ENCODE peak calls at places on chromosomes 11 and 22, in five cellular contexts. R is body of pancreas, V is H1, G is tibial artery, Z is psoas muscle. T is an unnamed sample.

GRCh38 chr22:30884211-30885000 is 84.2 kb downstream of the MORC2 start:
- DNase-seq in R (no peak), V (no peak), G (peak), Z (peak), T (no peak)

GRCh38 chr11:9736365-9736764 is 72.5 kb downstream of the SWAP70 start:
- DNase-seq in R (no peak), V (no peak), G (no peak), Z (no peak), T (no peak)

GRCh38 chr11:20608938-20609337 is 9.5 kb downstream of the SLC6A5 start:
- DNase-seq in R (no peak), V (no peak), G (no peak), Z (no peak), T (no peak)

GRCh38 chr11:20156280-20156875 is 3.9 kb downstream of the DBX1 start:
- DNase-seq in R (no peak), V (peak), G (no peak), Z (no peak), T (no peak)

GRCh38 chr11:11975201-11976092 is 33.0 kb downstream of the DKK3 start:
- DNase-seq in R (no peak), V (peak), G (peak), Z (peak), T (peak)

GRCh38 chr22:29202231-29203192 is 3.2 kb upstream of the EMID1 start:
- DNase-seq in R (no peak), V (no peak), G (no peak), Z (peak), T (peak)

GRCh38 chr11:120756931-120757330 is 245.4 kb downstream of the GRIK4 start:
- DNase-seq in R (no peak), V (no peak), G (no peak), Z (no peak), T (peak)

GRCh38 chr11:26950260-26950719 is 43.6 kb upstream of the FIBIN start:
- DNase-seq in R (no peak), V (no peak), G (no peak), Z (peak), T (no peak)

GRCh38 chr22:44680481-44680894 is 21.5 kb upstream of the PRR5 start:
- DNase-seq in R (no peak), V (no peak), G (no peak), Z (no peak), T (no peak)

GRCh38 chr11:65651589-65652510 is 10.9 kb downstream of the RELA start:
- DNase-seq in R (peak), V (no peak), G (no peak), Z (peak), T (no peak)

GRCh38 chr22:17980013-17980510 is 44.3 kb downstream of the MICAL3 start:
- DNase-seq in R (no peak), V (no peak), G (no peak), Z (no peak), T (no peak)
- H3K4me3 ChIP-seq in R (no peak), V (no peak), G (no peak), Z (peak), T (no peak)

GRCh38 chr11:70255717-70256116 is 14.8 kb upstream of the PPFIA1 start:
- DNase-seq in R (no peak), V (no peak), G (no peak), Z (peak), T (no peak)

GRCh38 chr11:70247710-70248072 is 22.8 kb upstream of the PPFIA1 start:
- DNase-seq in R (no peak), V (no peak), G (no peak), Z (peak), T (no peak)

GRCh38 chr11:70250876-70251275 is 19.6 kb upstream of the PPFIA1 start:
- DNase-seq in R (no peak), V (no peak), G (no peak), Z (peak), T (peak)

GRCh38 chr11:70252844-70253243 is 17.6 kb upstream of the PPFIA1 start:
- DNase-seq in R (no peak), V (no peak), G (no peak), Z (peak), T (no peak)

GRCh38 chr11:70251583-70252285 is 18.8 kb upstream of the PPFIA1 start:
- DNase-seq in R (no peak), V (no peak), G (no peak), Z (peak), T (no peak)
- H3K27ac ChIP-seq in R (no peak), V (no peak), G (no peak), Z (no peak), T (no peak)

GRCh38 chr22:50712341-50713007 is 25.5 kb upstream of the ACR start:
- DNase-seq in R (no peak), V (no peak), G (no peak), Z (peak), T (no peak)

GRCh38 chr22:50710221-50710620 is 27.8 kb upstream of the ACR start:
- DNase-seq in R (no peak), V (no peak), G (no peak), Z (peak), T (no peak)

GRCh38 chr22:50713008-50713385 is 25.0 kb upstream of the ACR start:
- DNase-seq in R (no peak), V (no peak), G (no peak), Z (peak), T (no peak)

GRCh38 chr22:50710886-50711285 is 27.1 kb upstream of the ACR start:
- DNase-seq in R (no peak), V (no peak), G (no peak), Z (peak), T (no peak)

DNA sequence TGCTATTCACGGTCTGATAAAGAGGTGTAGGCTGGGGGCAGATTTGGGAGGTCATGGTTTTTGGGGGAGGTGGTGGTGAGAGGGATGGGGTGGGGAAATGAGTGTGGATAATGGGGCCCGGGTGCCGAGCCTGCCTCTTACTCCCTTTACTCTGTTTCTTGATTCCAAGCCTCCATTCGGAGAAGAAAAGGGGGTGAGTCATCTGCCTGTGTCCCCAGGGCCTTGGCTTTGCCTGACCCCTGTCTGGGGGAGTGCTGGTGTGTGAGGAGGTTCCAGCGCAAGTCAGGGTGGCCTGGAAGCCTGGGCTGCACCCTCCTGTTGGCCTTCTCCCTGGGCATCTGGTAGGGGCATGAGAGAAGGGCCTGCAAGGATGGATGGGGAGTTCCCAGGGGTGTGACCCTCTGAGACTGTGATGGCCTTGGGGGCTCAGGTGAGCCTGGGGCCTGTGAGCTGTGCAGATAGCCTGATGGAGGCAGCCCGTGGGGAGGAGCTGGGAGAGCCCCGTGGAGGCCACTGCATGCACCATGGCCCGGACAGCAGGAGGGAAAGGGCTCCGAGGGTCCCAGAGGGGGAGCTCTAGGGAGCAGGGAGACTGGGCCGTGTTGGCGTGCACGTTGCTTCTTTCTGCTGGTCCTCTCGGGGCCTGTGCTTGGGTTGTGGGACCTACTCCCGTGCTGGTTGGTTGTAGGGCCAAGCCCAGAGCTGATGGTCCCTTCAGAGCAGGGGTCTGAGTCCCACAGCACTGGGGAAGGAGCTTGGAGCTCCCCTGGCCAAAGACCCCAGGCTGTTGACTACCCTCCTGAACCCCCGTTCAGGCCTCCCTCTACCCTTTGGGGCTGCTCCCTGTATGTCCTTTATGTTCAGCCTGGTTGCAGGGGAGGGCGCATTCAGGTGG is 26.3 kb upstream of the ACR start:
- DNase-seq in R (no peak), V (no peak), G (no peak), Z (peak), T (no peak)
- TF ChIP-seq CTCF in R (no peak), V (no peak), G (no peak), Z (no peak), T (no peak)

GRCh38 chr11:47184711-47185304 is 1.4 kb downstream of the PACSIN3 start:
- DNase-seq in R (peak), V (no peak), G (peak), Z (peak), T (no peak)

GRCh38 chr11:47181271-47181670 is 4.6 kb upstream of the ARFGAP2 start:
- DNase-seq in R (no peak), V (no peak), G (no peak), Z (no peak), T (no peak)

GRCh38 chr11:47183969-47184368 is 2.3 kb downstream of the PACSIN3 start:
- DNase-seq in R (no peak), V (no peak), G (no peak), Z (peak), T (no peak)

GRCh38 chr11:47182380-47182779 is 3.9 kb downstream of the PACSIN3 start:
- DNase-seq in R (no peak), V (no peak), G (no peak), Z (peak), T (no peak)

GRCh38 chr11:47183031-47183856 is 3.0 kb downstream of the PACSIN3 start:
- DNase-seq in R (no peak), V (no peak), G (no peak), Z (peak), T (no peak)
- H3K4me3 ChIP-seq in R (no peak), V (no peak), G (no peak), Z (peak), T (no peak)

GRCh38 chr22:35631597-35631996 is 14.5 kb upstream of the MB start:
- DNase-seq in R (peak), V (peak), G (peak), Z (peak), T (peak)

GRCh38 chr22:35628732-35629131 is 11.6 kb upstream of the MB start:
- DNase-seq in R (no peak), V (no peak), G (no peak), Z (no peak), T (no peak)

GRCh38 chr22:35630891-35631290 is 13.8 kb upstream of the MB start:
- DNase-seq in R (no peak), V (no peak), G (peak), Z (no peak), T (no peak)

GRCh38 chr22:35629406-35630234 is 12.5 kb upstream of the MB start:
- DNase-seq in R (peak), V (no peak), G (peak), Z (peak), T (no peak)

GRCh38 chr22:35630387-35630793 is 13.3 kb upstream of the MB start:
- DNase-seq in R (no peak), V (no peak), G (no peak), Z (no peak), T (no peak)
- H3K27ac ChIP-seq in R (no peak), V (no peak), G (peak), Z (no peak), T (no peak)

DNA sequence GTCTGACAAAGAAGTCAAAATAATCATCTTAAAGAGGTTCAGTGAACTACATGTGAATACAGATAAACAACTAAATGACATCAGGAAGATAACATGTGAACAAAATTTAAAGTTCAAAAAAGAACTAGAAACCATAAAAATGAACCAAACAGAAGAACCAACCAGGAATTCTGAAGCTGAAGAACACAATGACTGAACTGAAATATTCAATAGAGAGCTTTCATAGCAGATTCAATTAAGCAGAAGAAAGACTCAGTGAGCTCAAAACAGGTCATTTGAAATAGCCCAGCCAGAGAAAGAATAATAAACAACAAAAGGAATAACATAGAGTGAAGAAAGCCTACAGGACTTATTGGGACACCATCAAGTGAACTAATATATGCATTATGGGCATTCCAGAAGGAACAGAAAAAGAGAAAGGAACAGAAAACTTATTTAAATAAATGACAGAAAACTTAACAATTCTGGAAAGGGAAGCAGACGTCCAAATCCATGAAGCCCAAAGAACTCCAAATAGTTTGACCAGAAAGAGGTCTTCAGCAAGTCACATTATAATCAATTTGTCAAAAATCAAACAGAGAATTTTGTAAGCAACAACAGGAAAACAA is 11.0 kb upstream of the SLC36A4 start:
- DNase-seq in R (no peak), V (no peak), G (no peak), Z (no peak), T (no peak)
- TF ChIP-seq CTCF in R (no peak), V (no peak), G (no peak), Z (no peak), T (no peak)

GRCh38 chr22:26977741-26978140 is 320.4 kb downstream of the MIAT start:
- DNase-seq in R (no peak), V (no peak), G (no peak), Z (no peak), T (no peak)

GRCh38 chr22:26974914-26975313 is 317.5 kb downstream of the MIAT start:
- DNase-seq in R (no peak), V (no peak), G (no peak), Z (no peak), T (no peak)

GRCh38 chr22:26972281-26972680 is 314.9 kb downstream of the MIAT start:
- DNase-seq in R (no peak), V (no peak), G (no peak), Z (no peak), T (no peak)

GRCh38 chr22:26975865-26976264 is 318.5 kb downstream of the MIAT start:
- DNase-seq in R (no peak), V (no peak), G (no peak), Z (no peak), T (peak)

DNA sequence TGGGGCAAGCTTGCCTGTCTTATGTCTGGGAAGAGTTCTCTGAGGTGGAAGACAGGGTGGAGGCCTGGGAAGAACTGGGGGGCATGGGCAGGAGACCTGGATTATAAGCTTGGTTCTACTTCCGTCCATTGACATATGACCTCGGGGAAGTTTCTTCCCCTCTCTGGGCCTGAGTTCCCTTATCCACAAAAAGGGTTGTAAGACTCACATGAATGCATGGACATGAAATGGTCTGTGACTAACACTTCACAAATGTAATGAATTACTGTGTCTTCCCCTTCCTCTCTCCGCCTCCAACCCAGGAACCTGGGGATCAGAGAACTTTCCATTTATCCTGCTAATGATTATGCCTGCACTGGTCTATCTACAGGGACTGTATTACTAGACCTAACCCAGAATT is 318.0 kb downstream of the MIAT start:
- DNase-seq in R (no peak), V (no peak), G (no peak), Z (no peak), T (no peak)
- H3K4me3 ChIP-seq in R (no peak), V (no peak), G (no peak), Z (no peak), T (no peak)

T was measured in WERI-Rb-1.